ENCODE peak calls at places on chromosomes 6 and 20, in eight cellular contexts. S is Peyer's patch; W is KBM-7; R is astrocyte of the spinal cord; B is aorta; G is CD4-positive, CD25-positive, alpha-beta regulatory T cell; C is nephron progenitor cell; Z is WERI-Rb-1. U is an unnamed sample.

GRCh38 chr6:121504227-121504626 is 68.8 kb downstream of the GJA1 start:
- DNase-seq in R (peak), W (no peak), B (no peak), G (no peak), Z (no peak), C (no peak), S (no peak), U (peak)

GRCh38 chr20:2757001-2757400 is 43.4 kb downstream of the CPXM1 start:
- DNase-seq in R (no peak), Z (no peak), S (no peak), B (no peak), C (no peak), W (no peak), G (no peak), U (no peak)

GRCh38 chr6:45812937-45813336 is 202.7 kb downstream of the CLIC5 start:
- DNase-seq in S (no peak), Z (no peak), G (no peak), W (no peak), B (no peak), C (no peak), R (no peak), U (no peak)

GRCh38 chr6:169665289-169665688 is 36.5 kb downstream of the WDR27 start:
- DNase-seq in W (no peak), Z (no peak), G (no peak), C (no peak), R (no peak), S (no peak), B (no peak), U (no peak)

GRCh38 chr6:18501313-18502013 is 114.3 kb downstream of the RNF144B start:
- DNase-seq in W (peak), B (no peak), G (no peak), R (peak), Z (no peak), C (no peak), S (no peak), U (no peak)

GRCh38 chr6:117616971-117617765 is 14.9 kb upstream of the GOPC start:
- DNase-seq in B (no peak), S (no peak), R (no peak), W (no peak), C (no peak), G (peak), Z (no peak), U (peak)

GRCh38 chr6:156423075-156423474 is 354.1 kb upstream of the ARID1B start:
- DNase-seq in S (no peak), R (peak), Z (no peak), C (no peak), B (no peak), W (peak), G (no peak), U (no peak)

GRCh38 chr6:137399949-137400443 is 94.2 kb downstream of the OLIG3 start:
- DNase-seq in G (no peak), B (no peak), W (no peak), C (no peak), S (no peak), Z (no peak), R (no peak), U (no peak)

GRCh38 chr6:41698350-41698781 is 37.0 kb downstream of the TFEB start:
- DNase-seq in B (no peak), S (no peak), G (no peak), C (no peak), Z (no peak), R (peak), W (no peak), U (peak)

GRCh38 chr6:68043122-68043398 is 592.0 kb upstream of the ADGRB3 start:
- DNase-seq in Z (no peak), R (no peak), B (no peak), G (no peak), W (no peak), C (no peak), S (no peak), U (no peak)

GRCh38 chr6:6466967-6467761 is 121.4 kb upstream of the LY86 start:
- DNase-seq in R (peak), S (no peak), B (no peak), G (no peak), W (no peak), Z (no peak), C (no peak), U (no peak)

GRCh38 chr20:17859002-17859615 is 109.5 kb downstream of the SNX5 start:
- DNase-seq in C (no peak), R (no peak), Z (no peak), W (no peak), G (no peak), S (peak), B (no peak), U (no peak)

GRCh38 chr6:24991748-24992467 is 56.1 kb upstream of the RIPOR2 start:
- DNase-seq in G (peak), B (no peak), Z (peak), W (peak), R (no peak), C (peak), S (peak), U (peak)

GRCh38 chr6:496649-497048 is 105.1 kb downstream of the IRF4 start:
- DNase-seq in S (no peak), B (no peak), W (no peak), C (no peak), G (no peak), R (no peak), Z (no peak), U (no peak)

GRCh38 chr20:10708342-10709185 is 34.8 kb upstream of the JAG1 start:
- DNase-seq in S (no peak), G (no peak), W (no peak), R (peak), Z (no peak), C (no peak), B (no peak), U (peak)

GRCh38 chr6:4281341-4282293 is 146.2 kb upstream of the ECI2 start:
- DNase-seq in Z (no peak), R (peak), G (no peak), B (no peak), S (peak), W (peak), C (peak), U (peak)

GRCh38 chr20:38126146-38126912 is 38.7 kb downstream of the TGM2 start:
- DNase-seq in S (no peak), R (no peak), C (no peak), Z (no peak), G (no peak), W (no peak), B (no peak), U (no peak)

GRCh38 chr6:131231886-131232285 is 96.6 kb downstream of the AKAP7 start:
- DNase-seq in W (no peak), G (no peak), Z (peak), C (no peak), S (no peak), B (no peak), R (no peak), U (no peak)

GRCh38 chr20:36313476-36313875 is 7.3 kb downstream of the DLGAP4 start:
- DNase-seq in Z (no peak), G (no peak), W (no peak), S (no peak), B (no peak), R (no peak), C (no peak), U (no peak)

GRCh38 chr6:6843057-6843627 is 254.6 kb downstream of the LY86 start:
- DNase-seq in Z (no peak), S (no peak), R (peak), G (no peak), B (no peak), C (no peak), W (no peak), U (no peak)

GRCh38 chr6:168676552-168677317 is 235.8 kb downstream of the SMOC2 start:
- DNase-seq in G (no peak), W (no peak), B (no peak), C (no peak), S (no peak), Z (no peak), R (no peak), U (no peak)

GRCh38 chr6:170174771-170175643 is 115.9 kb downstream of the DLL1 start:
- DNase-seq in Z (no peak), W (no peak), R (no peak), B (no peak), G (no peak), C (no peak), S (no peak), U (no peak)

GRCh38 chr6:169571123-169571962 is 130.5 kb downstream of the WDR27 start:
- DNase-seq in G (no peak), S (no peak), B (no peak), Z (no peak), C (no peak), R (peak), W (no peak), U (peak)

U was measured in endothelial cell of umbilical vein.